ENCODE peak calls at places on chromosomes 7 and 10, in five cellular contexts. One of them, this sample, is unnamed.

GRCh38 chr10:58587676-58588075 is 75.0 kb downstream of the BICC1 start:
- DNase-seq in heart right ventricle: no peak
- DNase-seq in HepG2: no peak
- DNase-seq in uterus: no peak
- DNase-seq in lower lobe of right lung: no peak
- DNase-seq in this sample: no peak

GRCh38 chr7:139557857-139558581 is 34.5 kb downstream of the CLEC2L start:
- DNase-seq in heart right ventricle: no peak
- DNase-seq in lower lobe of right lung: no peak
- DNase-seq in uterus: no peak
- DNase-seq in HepG2: no peak
- DNase-seq in this sample: no peak

GRCh38 chr7:1151156-1151555 is 8.8 kb downstream of the ZFAND2A start:
- DNase-seq in heart right ventricle: no peak
- DNase-seq in uterus: no peak
- DNase-seq in lower lobe of right lung: peak; percentile 29
- DNase-seq in HepG2: no peak
- DNase-seq in this sample: no peak

GRCh38 chr10:48523820-48524758 is 80.8 kb downstream of the ARHGAP22 start:
- DNase-seq in uterus: no peak
- DNase-seq in HepG2: no peak
- DNase-seq in heart right ventricle: no peak
- DNase-seq in lower lobe of right lung: no peak
- DNase-seq in this sample: no peak

GRCh38 chr7:150755473-150756099 is 18.4 kb downstream of the GIMAP5 start:
- DNase-seq in uterus: no peak
- DNase-seq in lower lobe of right lung: no peak
- DNase-seq in heart right ventricle: peak; percentile 60
- DNase-seq in HepG2: no peak
- DNase-seq in this sample: no peak

GRCh38 chr10:17453377-17454091 is 861 bp downstream of the ST8SIA6 start:
- DNase-seq in uterus: no peak
- DNase-seq in lower lobe of right lung: peak; percentile 64
- DNase-seq in HepG2: no peak
- DNase-seq in heart right ventricle: peak; percentile 26
- DNase-seq in this sample: peak; percentile 60

GRCh38 chr10:89556590-89556989 is 21.2 kb upstream of the SLC16A12 start:
- DNase-seq in HepG2: no peak
- DNase-seq in lower lobe of right lung: no peak
- DNase-seq in heart right ventricle: no peak
- DNase-seq in uterus: no peak
- DNase-seq in this sample: no peak

GRCh38 chr7:5774136-5774535 is 7.3 kb downstream of the RNF216 start:
- DNase-seq in lower lobe of right lung: no peak
- DNase-seq in HepG2: no peak
- DNase-seq in uterus: no peak
- DNase-seq in heart right ventricle: no peak
- DNase-seq in this sample: no peak

GRCh38 chr10:88820990-88821389 is 18.5 kb downstream of the LIPM start:
- DNase-seq in HepG2: no peak
- DNase-seq in heart right ventricle: no peak
- DNase-seq in lower lobe of right lung: no peak
- DNase-seq in uterus: no peak
- DNase-seq in this sample: no peak

GRCh38 chr7:138002096-138002827 is 376 bp upstream of the CREB3L2 start:
- DNase-seq in heart right ventricle: peak; percentile 99
- DNase-seq in lower lobe of right lung: peak; percentile 98
- DNase-seq in uterus: peak; percentile 99
- DNase-seq in HepG2: peak; percentile 99
- DNase-seq in this sample: peak; percentile 99

GRCh38 chr10:95865814-95866447 is 41.8 kb upstream of the CC2D2B start:
- DNase-seq in lower lobe of right lung: no peak
- DNase-seq in heart right ventricle: no peak
- DNase-seq in HepG2: peak; percentile 78
- DNase-seq in uterus: no peak
- DNase-seq in this sample: no peak

GRCh38 chr10:112723876-112724275 is 226.2 kb upstream of the TCF7L2 start:
- DNase-seq in uterus: no peak
- DNase-seq in heart right ventricle: no peak
- DNase-seq in lower lobe of right lung: no peak
- DNase-seq in HepG2: no peak
- DNase-seq in this sample: no peak

GRCh38 chr10:30775779-30776591 is 146.4 kb upstream of the LYZL2 start:
- DNase-seq in HepG2: no peak
- DNase-seq in heart right ventricle: no peak
- DNase-seq in lower lobe of right lung: no peak
- DNase-seq in uterus: no peak
- DNase-seq in this sample: no peak

GRCh38 chr10:62850646-62851045 is 34.5 kb upstream of the EGR2 start:
- DNase-seq in lower lobe of right lung: no peak
- DNase-seq in heart right ventricle: no peak
- DNase-seq in uterus: no peak
- DNase-seq in HepG2: no peak
- DNase-seq in this sample: no peak

GRCh38 chr10:27742926-27743735 is 2.5 kb downstream of the MKX start:
- DNase-seq in lower lobe of right lung: peak; percentile 49
- DNase-seq in uterus: peak; percentile 26
- DNase-seq in HepG2: no peak
- DNase-seq in heart right ventricle: no peak
- DNase-seq in this sample: no peak

GRCh38 chr7:111931016-111931517 is 275.1 kb downstream of the DOCK4 start:
- DNase-seq in lower lobe of right lung: no peak
- DNase-seq in HepG2: peak; percentile 96
- DNase-seq in heart right ventricle: no peak
- DNase-seq in uterus: no peak
- DNase-seq in this sample: no peak

GRCh38 chr7:100604976-100605911 is 3.1 kb downstream of the PCOLCE start:
- DNase-seq in HepG2: no peak
- DNase-seq in heart right ventricle: peak; percentile 42
- DNase-seq in lower lobe of right lung: peak; percentile 75
- DNase-seq in uterus: peak; percentile 37
- DNase-seq in this sample: no peak

GRCh38 chr10:73433538-73433867 is at the start of gene MSS51:
- DNase-seq in uterus: no peak
- DNase-seq in lower lobe of right lung: no peak
- DNase-seq in heart right ventricle: peak; percentile 51
- DNase-seq in HepG2: no peak
- DNase-seq in this sample: no peak

GRCh38 chr10:86730227-86730626 is 26.2 kb upstream of the BMPR1A start:
- DNase-seq in uterus: no peak
- DNase-seq in lower lobe of right lung: no peak
- DNase-seq in HepG2: peak; percentile 47
- DNase-seq in heart right ventricle: peak; percentile 70
- DNase-seq in this sample: no peak

GRCh38 chr7:29375641-29376562 is 181.3 kb downstream of the CHN2 start:
- DNase-seq in uterus: no peak
- DNase-seq in heart right ventricle: no peak
- DNase-seq in HepG2: peak; percentile 71
- DNase-seq in lower lobe of right lung: no peak
- DNase-seq in this sample: no peak

GRCh38 chr7:151109094-151110048 is 23.1 kb downstream of the AGAP3 start:
- DNase-seq in uterus: peak; percentile 73
- DNase-seq in lower lobe of right lung: peak; percentile 56
- DNase-seq in heart right ventricle: no peak
- DNase-seq in HepG2: no peak
- DNase-seq in this sample: no peak

GRCh38 chr10:33334170-33334838 is at the start of gene NRP1:
- DNase-seq in heart right ventricle: peak; percentile 66
- DNase-seq in uterus: peak; percentile 45
- DNase-seq in lower lobe of right lung: peak; percentile 57
- DNase-seq in HepG2: no peak
- DNase-seq in this sample: peak; percentile 13

GRCh38 chr10:71188201-71188600 is 24.2 kb upstream of the UNC5B start:
- DNase-seq in lower lobe of right lung: no peak
- DNase-seq in uterus: no peak
- DNase-seq in HepG2: no peak
- DNase-seq in heart right ventricle: no peak
- DNase-seq in this sample: no peak

GRCh38 chr7:151579642-151580041 is 59.9 kb upstream of the RHEB start:
- DNase-seq in lower lobe of right lung: no peak
- DNase-seq in uterus: no peak
- DNase-seq in heart right ventricle: no peak
- DNase-seq in HepG2: no peak
- DNase-seq in this sample: no peak

DNA sequence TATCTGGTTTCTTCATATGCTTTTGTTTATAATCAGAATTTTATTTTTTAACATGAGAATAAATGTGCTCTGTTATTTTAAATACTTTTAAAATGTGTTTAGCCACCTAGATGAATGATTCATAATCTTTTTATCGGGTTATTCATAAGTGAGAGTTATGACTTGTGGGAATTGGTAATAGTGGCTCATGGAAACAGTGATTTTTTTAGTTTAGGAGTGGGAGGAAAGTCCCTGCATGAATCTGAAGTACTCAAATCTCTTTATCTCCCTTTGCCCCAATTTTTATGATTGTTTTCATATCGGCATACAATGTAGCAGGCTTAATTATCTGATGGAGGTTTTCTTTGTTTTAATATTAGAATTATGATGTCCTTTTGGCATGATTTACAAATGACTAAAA is 42.9 kb downstream of the TAX1BP1 start:
- DNase-seq in lower lobe of right lung: no peak
- DNase-seq in uterus: no peak
- DNase-seq in heart right ventricle: no peak
- DNase-seq in HepG2: no peak
- DNase-seq in this sample: no peak
- H3K4me1 ChIP-seq in lower lobe of right lung: peaks cover 7% of the 10 kb centered on the region
- H3K4me1 ChIP-seq in uterus: peaks cover 15% of the 10 kb centered on the region
- H3K4me1 ChIP-seq in heart right ventricle: peaks cover 3% of the 10 kb centered on the region
- H3K4me1 ChIP-seq in HepG2: peaks cover 13% of the 10 kb centered on the region
- H3K4me1 ChIP-seq in this sample: no peaks in the 10 kb centered on the region

GRCh38 chr10:80168679-80169380 is 36.3 kb downstream of the PLAC9 start:
- DNase-seq in uterus: no peak
- DNase-seq in lower lobe of right lung: no peak
- DNase-seq in HepG2: no peak
- DNase-seq in heart right ventricle: no peak
- DNase-seq in this sample: no peak
- TF ChIP-seq CTCF in uterus: no peak
- TF ChIP-seq CTCF in lower lobe of right lung: peak; percentile 20
- TF ChIP-seq CTCF in HepG2: peak; percentile 60
- TF ChIP-seq CTCF in heart right ventricle: no peak
- TF ChIP-seq CTCF in this sample: no peak

DNA sequence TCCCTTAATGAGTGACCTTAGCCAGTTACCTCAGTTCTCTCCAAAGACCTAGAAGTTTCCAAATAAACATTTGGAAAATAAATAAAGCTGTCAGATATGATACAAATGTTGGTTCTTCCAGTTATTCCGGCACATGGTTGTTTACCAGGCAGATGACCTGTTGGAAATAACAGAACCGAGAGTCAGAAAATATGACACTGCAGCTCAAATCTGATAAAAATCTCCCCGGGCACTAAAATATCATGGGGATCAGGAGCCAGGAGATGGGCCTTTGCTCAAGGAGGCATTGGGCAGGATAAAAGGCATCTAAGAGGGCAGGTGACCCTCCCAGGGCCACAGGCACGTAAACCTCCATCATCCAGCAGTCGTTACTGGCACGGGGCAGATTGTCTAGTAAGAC is 164.0 kb upstream of the LYZL1 start:
- DNase-seq in lower lobe of right lung: no peak
- DNase-seq in heart right ventricle: no peak
- DNase-seq in uterus: no peak
- DNase-seq in HepG2: no peak
- DNase-seq in this sample: no peak
- H3K27me3 ChIP-seq in lower lobe of right lung: no peaks in the 10 kb centered on the region
- H3K27me3 ChIP-seq in heart right ventricle: no peaks in the 10 kb centered on the region
- H3K27me3 ChIP-seq in uterus: no peaks in the 10 kb centered on the region
- H3K27me3 ChIP-seq in HepG2: no peaks in the 10 kb centered on the region
- H3K27me3 ChIP-seq in this sample: no peaks in the 10 kb centered on the region

GRCh38 chr10:22597142-22597541 is 117.2 kb downstream of the PIP4K2A start:
- DNase-seq in heart right ventricle: no peak
- DNase-seq in lower lobe of right lung: no peak
- DNase-seq in uterus: no peak
- DNase-seq in HepG2: no peak
- DNase-seq in this sample: no peak
- H3K4me1 ChIP-seq in heart right ventricle: no peaks in the 10 kb centered on the region
- H3K4me1 ChIP-seq in lower lobe of right lung: peaks cover 22% of the 10 kb centered on the region
- H3K4me1 ChIP-seq in uterus: no peaks in the 10 kb centered on the region
- H3K4me1 ChIP-seq in HepG2: no peaks in the 10 kb centered on the region
- H3K4me1 ChIP-seq in this sample: no peaks in the 10 kb centered on the region

DNA sequence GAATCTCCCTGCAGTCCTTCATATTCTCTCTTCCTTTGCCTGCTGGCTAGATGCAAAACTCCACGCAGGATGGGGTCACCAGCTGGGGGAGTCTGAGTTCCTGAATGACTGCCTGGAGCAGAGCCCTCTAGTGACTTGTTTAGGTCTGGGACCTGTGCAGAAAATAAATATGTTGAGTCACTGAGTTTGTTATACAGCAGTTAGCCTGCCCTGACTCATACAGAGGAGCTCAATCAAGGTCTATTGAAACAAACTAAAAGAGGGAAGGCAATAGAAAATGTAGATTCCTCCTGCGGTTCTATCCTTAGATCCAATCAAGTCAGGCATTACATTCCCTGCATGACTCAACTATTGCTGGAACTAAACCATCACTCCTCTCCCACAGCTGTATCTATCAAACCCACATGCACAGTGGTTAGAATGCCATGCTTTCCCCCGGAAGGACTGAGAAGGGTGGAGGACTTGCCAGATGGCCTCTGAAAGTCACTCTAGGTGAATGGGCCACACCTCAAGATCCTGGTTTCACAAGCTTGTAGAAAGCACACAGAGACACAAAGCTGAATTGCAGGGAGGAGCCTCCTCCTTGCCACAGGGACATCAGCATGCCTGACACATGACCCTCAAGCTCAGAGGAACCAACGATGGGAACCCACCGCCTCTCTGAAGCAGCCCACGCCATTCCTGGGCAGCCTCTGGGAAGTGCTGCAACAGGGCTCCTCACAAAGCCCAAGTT is 73.9 kb downstream of the SH3PXD2A start:
- DNase-seq in HepG2: peak; percentile 78
- DNase-seq in heart right ventricle: no peak
- DNase-seq in uterus: no peak
- DNase-seq in lower lobe of right lung: no peak
- DNase-seq in this sample: no peak
- TF ChIP-seq CTCF in HepG2: peak; percentile 68
- TF ChIP-seq CTCF in heart right ventricle: no peak
- TF ChIP-seq CTCF in uterus: no peak
- TF ChIP-seq CTCF in lower lobe of right lung: no peak
- TF ChIP-seq CTCF in this sample: peak; percentile 18